ENCODE peak calls at places on chromosomes 7 and 10, in nine cellular contexts. D is activated naive CD8-positive, alpha-beta T cell treated with anti-CD3 and anti-CD28 coated beads, Interleukin-2, amount 10 ng/mL, durations not matched to agents 7 days and 5 days; F is naive thymus-derived CD8-positive, alpha-beta T cell; N is activated T-helper 17 cell treated with anti-CD3 and anti-CD28 coated beads, Interleukin-2, amount 50 U/mL, for 72 hours; U is gastroesophageal sphincter; H is effector memory CD8-positive, alpha-beta T cell; M is right cardiac atrium; B is activated T-cell treated with anti-CD3 and anti-CD28 coated beads, Interleukin-2, amount 50 U/mL, for 72 hours; P is T-cell. S is an unnamed sample.

GRCh38 chr7:12269100-12269895 is 58.2 kb downstream of the TMEM106B start:
- ATAC-seq in M (no peak), F (no peak), B (no peak), P (no peak), N (no peak), H (no peak), D (no peak), U (no peak), S (no peak)

GRCh38 chr7:105229641-105230040 is 159.1 kb downstream of the SRPK2 start:
- ATAC-seq in N (no peak), U (no peak), H (no peak), B (no peak), P (no peak), F (no peak), D (no peak), M (no peak), S (no peak)

GRCh38 chr10:127854769-127855583 is 37.8 kb downstream of the CLRN3 start:
- ATAC-seq in N (no peak), M (no peak), U (no peak), P (no peak), D (no peak), B (no peak), F (no peak), H (no peak), S (no peak)

GRCh38 chr7:44372560-44373417 is 47.4 kb upstream of the CAMK2B start:
- ATAC-seq in U (no peak), M (no peak), H (no peak), F (no peak), D (no peak), P (no peak), B (peak), N (no peak), S (peak)

GRCh38 chr10:102312683-102313082 is 67.4 kb downstream of the GBF1 start:
- ATAC-seq in H (no peak), N (peak), M (no peak), D (no peak), F (no peak), P (no peak), U (no peak), B (peak), S (peak)

GRCh38 chr7:143000648-143001047 is 26.3 kb downstream of the OR9A2 start:
- ATAC-seq in D (no peak), H (no peak), F (no peak), N (no peak), P (no peak), B (no peak), M (no peak), U (no peak), S (no peak)

GRCh38 chr10:22779331-22780019 is 65.1 kb upstream of the PIP4K2A start:
- ATAC-seq in B (no peak), F (no peak), H (no peak), M (no peak), P (no peak), D (no peak), N (no peak), U (no peak), S (no peak)

GRCh38 chr7:106236065-106236464 is 48.7 kb downstream of the NAMPT start:
- ATAC-seq in N (no peak), H (no peak), P (no peak), B (no peak), U (no peak), M (peak), F (no peak), D (no peak), S (no peak)

GRCh38 chr7:92547579-92547978 is 19.0 kb downstream of the RBM48 start:
- ATAC-seq in N (no peak), U (no peak), M (peak), H (no peak), B (peak), D (no peak), F (no peak), P (no peak), S (no peak)

GRCh38 chr10:48439581-48440041 is 133.1 kb downstream of the MAPK8 start:
- ATAC-seq in F (no peak), B (no peak), P (no peak), D (no peak), M (no peak), N (no peak), U (no peak), H (no peak), S (no peak)

GRCh38 chr7:43296306-43296705 is 183.9 kb downstream of the HECW1 start:
- ATAC-seq in B (no peak), H (no peak), N (no peak), D (no peak), M (no peak), F (no peak), P (no peak), U (peak), S (no peak)

GRCh38 chr7:115910541-115911164 is 119.9 kb downstream of the TFEC start:
- ATAC-seq in B (no peak), H (no peak), F (no peak), D (no peak), N (no peak), U (peak), P (no peak), M (no peak), S (no peak)

GRCh38 chr10:1044964-1045363 is 4.0 kb downstream of the IDI1 start:
- ATAC-seq in M (no peak), U (no peak), D (no peak), P (no peak), N (no peak), H (no peak), F (no peak), B (no peak), S (no peak)

GRCh38 chr10:89659185-89660131 is 14.4 kb upstream of the PANK1 start:
- ATAC-seq in N (no peak), H (no peak), B (no peak), P (no peak), D (no peak), M (no peak), U (no peak), F (no peak), S (no peak)

GRCh38 chr10:98485959-98486358 is 39.2 kb upstream of the HPS1 start:
- ATAC-seq in H (no peak), D (no peak), M (no peak), U (no peak), P (no peak), B (no peak), F (no peak), N (no peak), S (no peak)

GRCh38 chr7:121480566-121481335 is 84.6 kb upstream of the FAM3C start:
- ATAC-seq in M (no peak), N (no peak), F (no peak), U (no peak), P (no peak), B (no peak), D (no peak), H (no peak), S (no peak)

GRCh38 chr7:4797858-4798705 is 22.7 kb downstream of the AP5Z1 start:
- ATAC-seq in D (peak), M (peak), U (peak), P (peak), N (peak), B (peak), F (peak), H (peak), S (peak)

GRCh38 chr10:77563638-77564270 is 73.9 kb downstream of the KCNMA1 start:
- ATAC-seq in M (no peak), F (no peak), U (no peak), P (no peak), D (no peak), N (no peak), B (no peak), H (no peak), S (no peak)

GRCh38 chr7:132939495-132939894 is 142.4 kb downstream of the CHCHD3 start:
- ATAC-seq in N (no peak), H (no peak), U (no peak), P (no peak), D (no peak), F (no peak), M (no peak), B (no peak), S (no peak)

GRCh38 chr10:75029874-75030273 is 81.6 kb upstream of the SAMD8 start:
- ATAC-seq in F (no peak), N (no peak), U (peak), D (no peak), B (no peak), M (peak), H (no peak), P (no peak), S (no peak)